ENCODE peak calls at places on chromosome 21, in ten cellular contexts. I, V, K, W, H, O, L, C, X and P are unnamed samples.

GRCh38 chr21:44778499-44778911 is 23.1 kb downstream of the UBE2G2 start:
- DNase-seq in K (peak; percentile 32), I (no peak), L (no peak), V (no peak), O (no peak), C (no peak), H (no peak), X (no peak), W (no peak), P (no peak)

GRCh38 chr21:15617968-15618367 is 111.8 kb upstream of the USP25 start:
- DNase-seq in W (no peak), V (no peak), L (peak; percentile 19), H (no peak), K (peak; percentile 67), X (peak; percentile 86), I (no peak), C (no peak), O (peak; percentile 11), P (peak; percentile 75)

GRCh38 chr21:41752231-41752681 is 14.6 kb downstream of the RIPK4 start:
- DNase-seq in W (no peak), L (no peak), C (no peak), V (no peak), K (peak; percentile 92), I (no peak), O (peak; percentile 64), X (peak; percentile 88), H (no peak), P (peak; percentile 56)

GRCh38 chr21:28798798-28799197 is 193.9 kb downstream of the LTN1 start:
- DNase-seq in C (no peak), K (peak; percentile 34), X (peak; percentile 23), O (no peak), H (no peak), V (no peak), L (no peak), W (no peak), I (no peak), P (peak; percentile 50)

GRCh38 chr21:14538477-14538876 is 7.6 kb downstream of the SAMSN1 start:
- DNase-seq in W (no peak), I (no peak), O (no peak), C (peak; percentile 21), K (no peak), L (no peak), H (no peak), X (no peak), V (no peak), P (no peak)

GRCh38 chr21:35525443-35525842 is 476.3 kb upstream of the RUNX1 start:
- DNase-seq in V (no peak), H (no peak), W (peak; percentile 61), X (peak; percentile 47), L (no peak), K (peak; percentile 68), C (peak; percentile 19), I (no peak), O (no peak), P (peak; percentile 9)

GRCh38 chr21:18249542-18250152 is 5.0 kb downstream of the CHODL start:
- DNase-seq in I (no peak), K (no peak), L (no peak), H (no peak), X (no peak), V (no peak), W (no peak), C (no peak), O (peak; percentile 83), P (no peak)

GRCh38 chr21:45253180-45253579 is 34.5 kb downstream of the POFUT2 start:
- DNase-seq in X (peak; percentile 68), W (no peak), H (no peak), O (no peak), V (no peak), C (no peak), I (no peak), K (no peak), L (no peak), P (peak; percentile 18)

GRCh38 chr21:25895565-25896205 is 160.9 kb downstream of the GABPA start:
- DNase-seq in I (no peak), H (no peak), V (no peak), W (peak; percentile 41), K (peak; percentile 50), C (no peak), L (peak; percentile 44), X (peak; percentile 46), O (peak; percentile 89), P (peak; percentile 54)

GRCh38 chr21:32331444-32332305 is 33.0 kb downstream of the MRAP start:
- DNase-seq in C (no peak), X (no peak), K (no peak), I (no peak), W (no peak), O (no peak), V (no peak), H (no peak), L (no peak), P (no peak)

GRCh38 chr21:34630536-34631143 is 15.7 kb upstream of the RCAN1 start:
- DNase-seq in H (peak; percentile 52), O (peak; percentile 78), K (peak; percentile 67), L (peak; percentile 49), X (peak; percentile 54), I (no peak), C (peak; percentile 11), W (peak; percentile 39), V (no peak), P (peak; percentile 75)

GRCh38 chr21:44972821-44973220 is 33.0 kb downstream of the SLX9 start:
- DNase-seq in O (no peak), L (no peak), V (no peak), C (no peak), W (no peak), X (peak; percentile 19), K (peak; percentile 12), I (no peak), H (no peak), P (no peak)

GRCh38 chr21:34511787-34512451 is at the start of gene KCNE1:
- DNase-seq in W (no peak), H (no peak), C (no peak), L (no peak), I (no peak), O (no peak), V (no peak), X (no peak), K (peak; percentile 48), P (no peak)

GRCh38 chr21:45070970-45071369 is 3.4 kb upstream of the ADARB1 start:
- DNase-seq in W (no peak), H (no peak), I (no peak), K (no peak), V (no peak), X (no peak), C (no peak), L (no peak), O (no peak), P (no peak)